ENCODE peak calls at places on chromosomes 3 and 15, in six cellular contexts. One of them, this sample, is unnamed.

GRCh38 chr3:65927576-65927975 is 111.1 kb downstream of the MAGI1 start:
- DNase-seq in RPMI7951: peak; percentile 48
- DNase-seq in RKO: no peak
- DNase-seq in caudate nucleus: no peak
- DNase-seq in NCI-H1930: no peak
- DNase-seq in epithelial cell of esophagus: peak; percentile 40
- DNase-seq in this sample: no peak

GRCh38 chr3:53269888-53270880 is 14.4 kb upstream of the TKT start:
- DNase-seq in RPMI7951: peak; percentile 100
- DNase-seq in RKO: peak; percentile 67
- DNase-seq in caudate nucleus: peak; percentile 65
- DNase-seq in NCI-H1930: peak; percentile 67
- DNase-seq in epithelial cell of esophagus: peak; percentile 100
- DNase-seq in this sample: no peak

GRCh38 chr15:37142371-37142770 is 42.0 kb upstream of the MEIS2 start:
- DNase-seq in RPMI7951: no peak
- DNase-seq in RKO: peak; percentile 16
- DNase-seq in caudate nucleus: no peak
- DNase-seq in NCI-H1930: no peak
- DNase-seq in epithelial cell of esophagus: peak; percentile 80
- DNase-seq in this sample: no peak

GRCh38 chr3:49787182-49787464 is 781 bp upstream of the IP6K1 start:
- DNase-seq in RPMI7951: no peak
- DNase-seq in RKO: no peak
- DNase-seq in caudate nucleus: no peak
- DNase-seq in NCI-H1930: no peak
- DNase-seq in epithelial cell of esophagus: peak; percentile 90
- DNase-seq in this sample: no peak

GRCh38 chr3:48614044-48614443 is 4.6 kb upstream of the UQCRC1 start:
- DNase-seq in RPMI7951: peak; percentile 54
- DNase-seq in RKO: peak; percentile 40
- DNase-seq in caudate nucleus: no peak
- DNase-seq in NCI-H1930: no peak
- DNase-seq in epithelial cell of esophagus: peak; percentile 87
- DNase-seq in this sample: no peak

GRCh38 chr3:58661836-58662235 is 4.7 kb downstream of the FAM3D start:
- DNase-seq in RPMI7951: no peak
- DNase-seq in RKO: no peak
- DNase-seq in caudate nucleus: no peak
- DNase-seq in NCI-H1930: no peak
- DNase-seq in epithelial cell of esophagus: no peak
- DNase-seq in this sample: no peak

GRCh38 chr3:14450922-14451606 is 48.7 kb downstream of the SLC6A6 start:
- DNase-seq in RPMI7951: no peak
- DNase-seq in RKO: no peak
- DNase-seq in caudate nucleus: no peak
- DNase-seq in NCI-H1930: no peak
- DNase-seq in epithelial cell of esophagus: peak; percentile 36
- DNase-seq in this sample: no peak

GRCh38 chr15:101498731-101499480 is 9.4 kb upstream of the PCSK6 start:
- DNase-seq in RPMI7951: no peak
- DNase-seq in RKO: peak; percentile 10
- DNase-seq in caudate nucleus: no peak
- DNase-seq in NCI-H1930: no peak
- DNase-seq in epithelial cell of esophagus: peak; percentile 40
- DNase-seq in this sample: no peak

GRCh38 chr3:141077631-141078030 is 26.5 kb downstream of the SPSB4 start:
- DNase-seq in RPMI7951: no peak
- DNase-seq in RKO: no peak
- DNase-seq in caudate nucleus: no peak
- DNase-seq in NCI-H1930: no peak
- DNase-seq in epithelial cell of esophagus: no peak
- DNase-seq in this sample: no peak

GRCh38 chr3:197487911-197488391 is 67.8 kb downstream of the BDH1 start:
- DNase-seq in RPMI7951: peak; percentile 100
- DNase-seq in RKO: peak; percentile 73
- DNase-seq in caudate nucleus: no peak
- DNase-seq in NCI-H1930: no peak
- DNase-seq in epithelial cell of esophagus: peak; percentile 94
- DNase-seq in this sample: no peak

GRCh38 chr3:134291300-134292254 is 40.9 kb upstream of the RYK start:
- DNase-seq in RPMI7951: peak; percentile 81
- DNase-seq in RKO: no peak
- DNase-seq in caudate nucleus: no peak
- DNase-seq in NCI-H1930: no peak
- DNase-seq in epithelial cell of esophagus: peak; percentile 58
- DNase-seq in this sample: no peak

GRCh38 chr15:84947947-84948830 is 33.5 kb upstream of the PDE8A start:
- DNase-seq in RPMI7951: peak; percentile 89
- DNase-seq in RKO: peak; percentile 31
- DNase-seq in caudate nucleus: no peak
- DNase-seq in NCI-H1930: no peak
- DNase-seq in epithelial cell of esophagus: peak; percentile 59
- DNase-seq in this sample: no peak

GRCh38 chr3:131738095-131738494 is 235.3 kb upstream of the MRPL3 start:
- DNase-seq in RPMI7951: no peak
- DNase-seq in RKO: no peak
- DNase-seq in caudate nucleus: no peak
- DNase-seq in NCI-H1930: no peak
- DNase-seq in epithelial cell of esophagus: no peak
- DNase-seq in this sample: no peak

GRCh38 chr15:77335298-77335697 is 84.6 kb downstream of the PEAK1 start:
- DNase-seq in RPMI7951: peak; percentile 34
- DNase-seq in RKO: no peak
- DNase-seq in caudate nucleus: no peak
- DNase-seq in NCI-H1930: no peak
- DNase-seq in epithelial cell of esophagus: peak; percentile 6
- DNase-seq in this sample: no peak

GRCh38 chr3:188294823-188295487 is 141.0 kb downstream of the LPP start:
- DNase-seq in RPMI7951: peak; percentile 97
- DNase-seq in RKO: peak; percentile 89
- DNase-seq in caudate nucleus: no peak
- DNase-seq in NCI-H1930: peak; percentile 73
- DNase-seq in epithelial cell of esophagus: peak; percentile 89
- DNase-seq in this sample: no peak

GRCh38 chr15:88804257-88804656 is 1.0 kb downstream of the ACAN start:
- DNase-seq in RPMI7951: no peak
- DNase-seq in RKO: no peak
- DNase-seq in caudate nucleus: no peak
- DNase-seq in NCI-H1930: no peak
- DNase-seq in epithelial cell of esophagus: no peak
- DNase-seq in this sample: no peak

GRCh38 chr3:57911588-57911987 is 96.6 kb upstream of the FLNB start:
- DNase-seq in RPMI7951: peak; percentile 51
- DNase-seq in RKO: no peak
- DNase-seq in caudate nucleus: no peak
- DNase-seq in NCI-H1930: no peak
- DNase-seq in epithelial cell of esophagus: no peak
- DNase-seq in this sample: no peak

GRCh38 chr3:183210341-183210740 is 42.7 kb upstream of the B3GNT5 start:
- DNase-seq in RPMI7951: no peak
- DNase-seq in RKO: no peak
- DNase-seq in caudate nucleus: no peak
- DNase-seq in NCI-H1930: no peak
- DNase-seq in epithelial cell of esophagus: peak; percentile 84
- DNase-seq in this sample: no peak

GRCh38 chr3:151085889-151086483 is 522 bp downstream of the MED12L start:
- DNase-seq in RPMI7951: no peak
- DNase-seq in RKO: no peak
- DNase-seq in caudate nucleus: no peak
- DNase-seq in NCI-H1930: no peak
- DNase-seq in epithelial cell of esophagus: no peak
- DNase-seq in this sample: no peak

GRCh38 chr3:185152433-185153169 is at the start of gene C3orf70:
- DNase-seq in RPMI7951: peak; percentile 77
- DNase-seq in RKO: no peak
- DNase-seq in caudate nucleus: peak; percentile 29
- DNase-seq in NCI-H1930: peak; percentile 45
- DNase-seq in epithelial cell of esophagus: peak; percentile 44
- DNase-seq in this sample: no peak